ENCODE peak calls at places on chromosomes 12 and 14, in four cellular contexts. One of them, this sample, is unnamed.

GRCh38 chr14:77059276-77059934 is 30.9 kb upstream of the IRF2BPL start:
- DNase-seq in breast epithelium: no peak
- DNase-seq in heart left ventricle: no peak
- DNase-seq in testis: peak; percentile 51
- DNase-seq in this sample: no peak

GRCh38 chr12:53739285-53740129 is 12.3 kb upstream of the CALCOCO1 start:
- DNase-seq in breast epithelium: no peak
- DNase-seq in heart left ventricle: no peak
- DNase-seq in testis: no peak
- DNase-seq in this sample: no peak

GRCh38 chr12:104956870-104957301 is 1.2 kb downstream of the SLC41A2 start:
- DNase-seq in breast epithelium: no peak
- DNase-seq in heart left ventricle: no peak
- DNase-seq in testis: no peak
- DNase-seq in this sample: no peak

GRCh38 chr14:35158491-35158890 is 36.1 kb downstream of the PRORP start:
- DNase-seq in breast epithelium: no peak
- DNase-seq in heart left ventricle: no peak
- DNase-seq in testis: no peak
- DNase-seq in this sample: no peak

GRCh38 chr14:101781240-101782061 is 19.9 kb downstream of the PPP2R5C start:
- DNase-seq in breast epithelium: no peak
- DNase-seq in heart left ventricle: no peak
- DNase-seq in testis: no peak
- DNase-seq in this sample: peak; percentile 48

GRCh38 chr14:99391671-99392070 is 89.0 kb downstream of the SETD3 start:
- DNase-seq in breast epithelium: no peak
- DNase-seq in heart left ventricle: no peak
- DNase-seq in testis: no peak
- DNase-seq in this sample: no peak

GRCh38 chr14:92507174-92507768 is 6.3 kb upstream of the RIN3 start:
- DNase-seq in breast epithelium: peak; percentile 48
- DNase-seq in heart left ventricle: no peak
- DNase-seq in testis: no peak
- DNase-seq in this sample: no peak

GRCh38 chr12:96495155-96495554 is 5.8 kb downstream of the CFAP54 start:
- DNase-seq in breast epithelium: no peak
- DNase-seq in heart left ventricle: no peak
- DNase-seq in testis: no peak
- DNase-seq in this sample: no peak

GRCh38 chr12:5480218-5480952 is 48.5 kb downstream of the NTF3 start:
- DNase-seq in breast epithelium: no peak
- DNase-seq in heart left ventricle: no peak
- DNase-seq in testis: no peak
- DNase-seq in this sample: no peak

GRCh38 chr14:100334904-100335303 is 11.8 kb downstream of the SLC25A47 start:
- DNase-seq in breast epithelium: no peak
- DNase-seq in heart left ventricle: peak; percentile 12
- DNase-seq in testis: no peak
- DNase-seq in this sample: no peak

GRCh38 chr12:121388421-121388981 is 11.4 kb upstream of the RNF34 start:
- DNase-seq in breast epithelium: no peak
- DNase-seq in heart left ventricle: no peak
- DNase-seq in testis: no peak
- DNase-seq in this sample: no peak

GRCh38 chr12:94186461-94187237 is 38.3 kb downstream of the PLXNC1 start:
- DNase-seq in breast epithelium: no peak
- DNase-seq in heart left ventricle: no peak
- DNase-seq in testis: peak; percentile 76
- DNase-seq in this sample: no peak

GRCh38 chr14:106291626-106292025 is 765.2 kb downstream of the TMEM121 start:
- DNase-seq in breast epithelium: no peak
- DNase-seq in heart left ventricle: no peak
- DNase-seq in testis: no peak
- DNase-seq in this sample: no peak
- H3K27me3 ChIP-seq in breast epithelium: no peaks in the 10 kb centered on the region
- H3K27me3 ChIP-seq in heart left ventricle: no peaks in the 10 kb centered on the region
- H3K27me3 ChIP-seq in testis: no peaks in the 10 kb centered on the region
- H3K27me3 ChIP-seq in this sample: no peaks in the 10 kb centered on the region

DNA sequence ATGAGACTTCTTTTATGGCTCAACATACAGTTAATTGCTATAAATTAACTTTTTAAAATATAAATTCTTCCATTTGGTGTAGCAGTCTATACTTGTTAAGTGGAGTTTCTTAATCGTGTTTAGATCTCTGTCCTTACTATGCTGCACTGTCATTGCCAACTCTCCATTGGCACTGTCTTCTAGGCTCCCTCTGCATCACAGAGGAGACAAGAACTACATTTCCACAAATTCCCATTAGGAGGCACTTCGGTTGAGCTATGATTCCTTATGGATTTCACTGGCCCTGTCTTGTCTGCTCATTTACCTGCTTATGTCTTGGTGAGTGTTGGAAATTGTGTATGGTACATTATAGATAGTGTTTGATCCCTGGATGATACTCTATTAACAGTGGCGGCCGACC is 630.9 kb upstream of the ATXN7L3B start:
- DNase-seq in breast epithelium: no peak
- DNase-seq in heart left ventricle: no peak
- DNase-seq in testis: no peak
- DNase-seq in this sample: no peak
- TF ChIP-seq POLR2A in breast epithelium: no peak
- TF ChIP-seq POLR2A in heart left ventricle: no peak
- TF ChIP-seq POLR2A in testis: no peak
- TF ChIP-seq POLR2A in this sample: no peak

DNA sequence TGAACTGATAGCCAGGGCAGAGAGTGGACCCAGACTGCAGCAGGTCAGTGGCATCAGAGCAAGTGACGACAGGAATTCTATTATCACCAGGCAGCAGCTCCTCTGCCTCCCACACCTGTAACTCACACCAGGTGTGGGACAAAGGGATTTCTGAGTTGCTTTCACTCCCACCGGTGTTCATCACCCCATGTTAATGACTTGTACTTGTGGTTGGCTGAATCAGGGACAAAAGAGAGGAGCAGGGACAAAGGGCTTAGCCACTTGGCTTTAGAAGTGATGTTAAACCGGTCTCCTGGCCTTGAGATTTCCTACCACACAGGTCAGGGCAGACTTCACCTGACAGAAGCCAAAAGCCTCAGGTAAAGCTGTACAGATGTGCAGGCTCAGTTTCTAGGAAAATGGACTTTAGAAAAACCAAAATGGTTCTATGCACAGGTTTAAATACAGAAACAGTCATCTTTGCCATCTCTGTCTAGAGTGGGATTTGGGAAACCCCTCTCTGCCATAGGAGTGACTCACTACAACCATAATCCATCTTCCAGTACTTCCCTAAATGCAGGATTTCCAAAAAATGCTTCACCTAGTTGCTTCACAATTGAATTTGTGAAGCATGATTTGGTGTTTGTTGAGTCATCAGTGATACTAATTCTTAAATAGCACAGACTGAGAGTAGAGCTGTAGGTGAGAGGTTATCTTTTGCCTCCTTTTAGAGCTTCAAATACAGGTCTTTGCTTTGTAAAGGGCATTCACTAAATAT is 158.5 kb downstream of the PRKCH start:
- DNase-seq in breast epithelium: no peak
- DNase-seq in heart left ventricle: no peak
- DNase-seq in testis: no peak
- DNase-seq in this sample: no peak
- H3K4me1 ChIP-seq in breast epithelium: no peaks in the 10 kb centered on the region
- H3K4me1 ChIP-seq in heart left ventricle: peaks cover 68% of the 10 kb centered on the region
- H3K4me1 ChIP-seq in testis: peaks cover 30% of the 10 kb centered on the region
- H3K4me1 ChIP-seq in this sample: peaks cover 30% of the 10 kb centered on the region

GRCh38 chr12:17381211-17381610 is 708.8 kb downstream of the RERGL start:
- DNase-seq in breast epithelium: no peak
- DNase-seq in heart left ventricle: no peak
- DNase-seq in testis: no peak
- DNase-seq in this sample: no peak

DNA sequence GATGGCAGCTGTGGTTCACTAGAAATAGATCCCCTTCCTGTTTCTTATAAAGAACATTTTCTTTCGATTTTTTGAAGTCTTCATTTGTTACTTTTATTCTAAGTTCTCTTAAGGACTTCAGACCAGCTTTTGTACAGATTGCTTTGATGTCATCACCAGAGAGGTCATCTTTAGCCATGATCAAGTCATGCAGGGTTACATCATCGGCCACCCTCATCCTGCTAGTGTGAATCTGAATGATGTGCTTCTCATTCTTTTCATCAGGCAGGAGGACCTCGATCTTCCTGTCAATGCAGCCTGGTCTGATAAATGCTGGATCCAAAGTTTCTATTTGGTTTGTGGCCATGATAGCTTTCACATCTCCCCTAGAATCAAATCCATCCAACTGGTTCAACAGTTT is 706.7 kb downstream of the RERGL start:
- DNase-seq in breast epithelium: no peak
- DNase-seq in heart left ventricle: no peak
- DNase-seq in testis: no peak
- DNase-seq in this sample: no peak
- H3K27me3 ChIP-seq in breast epithelium: no peaks in the 10 kb centered on the region
- H3K27me3 ChIP-seq in heart left ventricle: no peaks in the 10 kb centered on the region
- H3K27me3 ChIP-seq in testis: no peaks in the 10 kb centered on the region
- H3K27me3 ChIP-seq in this sample: no peaks in the 10 kb centered on the region

DNA sequence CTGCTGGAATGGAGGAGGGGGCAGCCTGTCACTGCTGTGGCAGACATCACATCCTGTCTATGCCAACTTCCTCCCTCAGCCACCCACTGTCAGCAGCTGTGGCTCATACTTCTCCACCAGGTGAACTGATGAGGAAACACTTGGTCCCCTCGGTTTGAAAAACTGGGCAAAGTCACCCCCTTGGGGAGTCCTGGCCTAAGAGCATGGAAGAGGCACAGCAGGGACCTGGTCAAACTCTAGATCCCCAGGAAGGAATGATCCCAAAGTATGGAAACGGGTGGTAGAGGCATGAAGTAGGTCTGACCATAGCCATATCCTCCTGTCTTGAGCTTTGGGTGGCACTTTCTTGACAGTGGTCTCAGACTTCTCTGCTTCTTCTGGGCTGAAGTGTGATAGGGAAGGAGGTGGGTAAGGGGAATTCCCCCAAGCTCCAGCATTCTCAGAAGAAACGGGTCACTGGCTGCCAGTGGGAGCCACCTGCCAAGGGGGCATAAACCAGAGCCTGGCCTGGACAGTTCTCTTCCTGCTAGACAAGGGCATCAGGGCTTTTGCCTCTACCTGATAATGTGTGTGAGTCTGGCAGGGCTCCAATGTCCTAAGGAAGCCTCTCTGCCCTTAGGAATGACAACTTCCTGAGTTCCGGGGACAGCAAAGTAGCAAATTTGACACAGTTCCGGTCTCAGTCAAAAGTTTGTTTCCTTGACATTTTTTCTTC is 36.0 kb downstream of the FMNL3 start:
- DNase-seq in breast epithelium: no peak
- DNase-seq in heart left ventricle: no peak
- DNase-seq in testis: peak; percentile 38
- DNase-seq in this sample: no peak
- TF ChIP-seq POLR2A in breast epithelium: no peak
- TF ChIP-seq POLR2A in heart left ventricle: no peak
- TF ChIP-seq POLR2A in testis: no peak
- TF ChIP-seq POLR2A in this sample: no peak

GRCh38 chr12:113069751-113070116 is 13.2 kb downstream of the DTX1 start:
- DNase-seq in breast epithelium: no peak
- DNase-seq in heart left ventricle: no peak
- DNase-seq in testis: no peak
- DNase-seq in this sample: no peak
- H3K4me1 ChIP-seq in breast epithelium: no peaks in the 10 kb centered on the region
- H3K4me1 ChIP-seq in heart left ventricle: peaks cover 26% of the 10 kb centered on the region
- H3K4me1 ChIP-seq in testis: peaks cover 22% of the 10 kb centered on the region
- H3K4me1 ChIP-seq in this sample: no peaks in the 10 kb centered on the region

DNA sequence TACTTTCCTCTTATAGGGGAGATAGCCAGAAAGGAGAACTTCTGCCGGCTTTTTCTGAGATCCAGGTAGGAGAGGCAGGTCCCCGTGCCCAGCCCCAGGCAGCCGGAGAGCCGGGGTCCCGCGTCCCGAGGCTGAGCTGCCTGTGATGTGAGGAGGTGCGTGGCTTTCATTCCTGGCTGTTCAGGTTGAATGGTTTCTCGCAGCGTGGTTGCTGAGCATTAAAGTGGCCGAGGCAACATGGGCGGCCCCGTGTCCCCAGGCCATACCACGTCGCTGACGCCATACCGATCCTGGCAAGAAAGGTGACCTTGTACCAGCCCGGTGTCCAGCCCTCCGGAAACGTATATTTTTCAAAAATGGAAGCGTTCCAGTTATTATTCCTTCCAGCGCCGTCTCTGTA is 116.7 kb upstream of the MYL2 start:
- DNase-seq in breast epithelium: no peak
- DNase-seq in heart left ventricle: no peak
- DNase-seq in testis: no peak
- DNase-seq in this sample: no peak
- H3K27me3 ChIP-seq in breast epithelium: peaks cover 6% of the 10 kb centered on the region
- H3K27me3 ChIP-seq in heart left ventricle: peaks cover 24% of the 10 kb centered on the region
- H3K27me3 ChIP-seq in testis: no peaks in the 10 kb centered on the region
- H3K27me3 ChIP-seq in this sample: peaks cover 39% of the 10 kb centered on the region

DNA sequence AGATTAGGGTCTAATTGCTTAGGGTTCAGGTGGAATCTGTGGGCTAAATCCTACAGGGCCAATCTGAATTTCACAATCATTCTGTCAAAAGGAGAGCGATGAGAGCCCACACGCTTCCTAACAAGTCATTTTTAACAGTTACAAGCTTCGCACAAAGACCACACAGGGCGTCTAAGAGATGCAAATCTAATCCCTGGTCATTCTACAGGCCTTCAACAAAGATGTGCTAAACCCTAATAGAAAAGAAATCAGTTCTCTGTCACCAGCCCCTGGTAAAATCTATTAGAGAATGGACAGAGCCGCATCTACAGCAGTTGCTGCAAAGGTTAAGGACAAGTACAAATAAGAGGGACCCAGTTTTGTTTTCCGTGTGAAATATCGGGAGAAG is 15.2 kb downstream of the NKX2-1 start:
- DNase-seq in breast epithelium: no peak
- DNase-seq in heart left ventricle: no peak
- DNase-seq in testis: no peak
- DNase-seq in this sample: no peak
- TF ChIP-seq POLR2A in breast epithelium: no peak
- TF ChIP-seq POLR2A in heart left ventricle: no peak
- TF ChIP-seq POLR2A in testis: no peak
- TF ChIP-seq POLR2A in this sample: no peak

This sample was measured in adrenal gland.